ENCODE peak calls at places on chromosomes 13 and 19, in seven cellular contexts. Z is SK-N-SH, C is K562, D is GM23338, H is HCT116, A is HepG2, G is GM12878. T is an unnamed sample.

GRCh38 chr13:51643882-51644281 is 59.6 kb downstream of the WDFY2 start:
- DNase-seq in Z (no peak), C (no peak), D (no peak), H (peak; percentile 68), A (peak; percentile 63), G (no peak), T (no peak)

GRCh38 chr13:36431204-36432105 is 840 bp upstream of the CCNA1 start:
- DNase-seq in Z (no peak), C (no peak), D (peak; percentile 45), H (no peak), A (no peak), G (no peak), T (no peak)

GRCh38 chr13:27182844-27183497 is 11.4 kb upstream of the USP12 start:
- DNase-seq in Z (no peak), C (peak; percentile 88), D (no peak), H (peak; percentile 78), A (peak; percentile 67), G (no peak), T (peak; percentile 81)

GRCh38 chr19:46784262-46785053 is 3.9 kb downstream of the SLC1A5 start:
- DNase-seq in Z (peak; percentile 64), C (peak; percentile 91), D (peak; percentile 82), H (peak; percentile 71), A (peak; percentile 80), G (peak; percentile 62), T (no peak)

GRCh38 chr19:18007939-18008673 is at the start of gene ARRDC2:
- DNase-seq in Z (peak; percentile 100), C (peak; percentile 83), D (peak; percentile 95), H (no peak), A (peak; percentile 44), G (no peak), T (no peak)

GRCh38 chr19:46753420-46754155 is 7.3 kb upstream of the STRN4 start:
- DNase-seq in Z (peak; percentile 77), C (peak; percentile 81), D (peak; percentile 87), H (no peak), A (peak; percentile 48), G (no peak), T (no peak)

GRCh38 chr19:31715249-31715944 is 366.2 kb upstream of the TSHZ3 start:
- DNase-seq in Z (no peak), C (no peak), D (peak; percentile 11), H (no peak), A (no peak), G (no peak), T (no peak)

GRCh38 chr13:96229356-96229755 is 139.4 kb downstream of the HS6ST3 start:
- DNase-seq in Z (peak; percentile 3), C (peak; percentile 28), D (peak; percentile 72), H (peak; percentile 48), A (peak; percentile 21), G (no peak), T (peak; percentile 2)

GRCh38 chr13:76641056-76641455 is 245.1 kb downstream of the KCTD12 start:
- DNase-seq in Z (peak; percentile 15), C (no peak), D (no peak), H (no peak), A (no peak), G (no peak), T (no peak)

GRCh38 chr19:5803752-5804515 is 933 bp upstream of the NRTN start:
- DNase-seq in Z (peak; percentile 99), C (peak; percentile 97), D (peak; percentile 96), H (peak; percentile 78), A (peak; percentile 83), G (peak; percentile 39), T (peak; percentile 56)

GRCh38 chr13:29569253-29570057 is 26.0 kb downstream of the SLC7A1 start:
- DNase-seq in Z (peak; percentile 52), C (no peak), D (no peak), H (no peak), A (peak; percentile 44), G (no peak), T (no peak)

GRCh38 chr13:61410266-61410665 is 5.4 kb downstream of the PCDH20 start:
- DNase-seq in Z (no peak), C (no peak), D (no peak), H (no peak), A (no peak), G (no peak), T (no peak)

GRCh38 chr13:113747291-113747833 is 11.7 kb upstream of the TMEM255B start:
- DNase-seq in Z (no peak), C (no peak), D (no peak), H (no peak), A (no peak), G (no peak), T (no peak)

GRCh38 chr19:16462757-16463250 is 9.0 kb downstream of the EPS15L1 start:
- DNase-seq in Z (no peak), C (no peak), D (no peak), H (no peak), A (no peak), G (no peak), T (peak; percentile 17)

GRCh38 chr13:42781362-42781761 is at the start of gene FAM216B:
- DNase-seq in Z (no peak), C (no peak), D (no peak), H (no peak), A (no peak), G (no peak), T (no peak)

GRCh38 chr19:5628470-5628869 is 5.6 kb downstream of the SAFB start:
- DNase-seq in Z (no peak), C (no peak), D (no peak), H (no peak), A (no peak), G (no peak), T (no peak)

GRCh38 chr19:34681478-34681877 is 4.0 kb downstream of the ZNF302 start:
- DNase-seq in Z (no peak), C (no peak), D (no peak), H (no peak), A (no peak), G (no peak), T (no peak)

GRCh38 chr19:53571339-53571738 is 33.4 kb downstream of the ZNF331 start:
- DNase-seq in Z (no peak), C (no peak), D (no peak), H (no peak), A (no peak), G (no peak), T (no peak)

GRCh38 chr19:12581100-12581499 is 29.5 kb downstream of the ZNF490 start:
- DNase-seq in Z (no peak), C (no peak), D (peak; percentile 34), H (no peak), A (no peak), G (no peak), T (no peak)

GRCh38 chr19:12578641-12579040 is 27.4 kb upstream of the ZNF564 start:
- DNase-seq in Z (no peak), C (no peak), D (no peak), H (no peak), A (no peak), G (no peak), T (no peak)

GRCh38 chr19:12580180-12580694 is 29.0 kb upstream of the ZNF564 start:
- DNase-seq in Z (no peak), C (no peak), D (no peak), H (peak; percentile 12), A (peak; percentile 78), G (no peak), T (no peak)
- H3K36me3 ChIP-seq in Z (peaks cover 19% of the 10 kb centered on the region), C (peaks cover 19% of the 10 kb centered on the region), D (peaks cover 26% of the 10 kb centered on the region), H (peaks cover 13% of the 10 kb centered on the region), A (peaks cover 29% of the 10 kb centered on the region), G (peaks cover 17% of the 10 kb centered on the region), T (no peaks in the 10 kb centered on the region)

GRCh38 chr13:48492123-48493075 is 40.5 kb downstream of the RCBTB2 start:
- DNase-seq in Z (no peak), C (peak; percentile 53), D (no peak), H (no peak), A (no peak), G (peak; percentile 98), T (no peak)

GRCh38 chr13:48494874-48495273 is 38.0 kb downstream of the RCBTB2 start:
- DNase-seq in Z (no peak), C (no peak), D (no peak), H (no peak), A (no peak), G (no peak), T (no peak)

GRCh38 chr13:48493851-48494250 is 39.0 kb downstream of the RCBTB2 start:
- DNase-seq in Z (no peak), C (no peak), D (no peak), H (no peak), A (no peak), G (no peak), T (no peak)

GRCh38 chr13:48491423-48492122 is 41.3 kb downstream of the RCBTB2 start:
- DNase-seq in Z (no peak), C (no peak), D (no peak), H (no peak), A (no peak), G (no peak), T (no peak)

GRCh38 chr13:48493076-48493765 is 39.7 kb downstream of the RCBTB2 start:
- DNase-seq in Z (no peak), C (peak; percentile 15), D (no peak), H (no peak), A (no peak), G (no peak), T (no peak)
- H3K27ac ChIP-seq in Z (no peak overlapping the region), C (no peak overlapping the region), D (no peak overlapping the region), H (no peak overlapping the region), A (no peak overlapping the region), G (peak overlapping the region; percentile 91), T (no peak overlapping the region)

DNA sequence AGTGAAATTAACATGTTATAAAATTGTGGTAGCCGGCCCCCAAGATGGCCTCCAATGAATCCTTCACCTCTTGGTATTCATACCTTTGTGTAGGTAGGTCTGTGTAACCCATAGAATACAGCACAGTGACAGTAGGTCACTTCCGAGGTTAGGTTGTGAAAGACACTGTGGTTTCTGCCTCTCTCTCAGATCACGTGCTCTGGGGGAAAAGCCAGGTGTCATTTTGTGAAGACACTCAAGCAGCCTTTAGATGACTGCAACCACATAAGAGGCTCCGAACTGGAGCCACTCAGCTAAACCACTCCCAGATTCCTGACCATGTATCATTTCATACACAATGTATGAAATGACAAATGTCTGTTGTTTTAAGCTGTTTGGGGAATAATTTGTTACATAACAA is 9.8 kb upstream of the USPL1 start:
- DNase-seq in Z (no peak), C (no peak), D (no peak), H (no peak), A (no peak), G (peak; percentile 85), T (no peak)
- TF ChIP-seq REST in Z (no peak), C (no peak), D (no peak), H (no peak), A (no peak), G (no peak), T (no peak)

DNA sequence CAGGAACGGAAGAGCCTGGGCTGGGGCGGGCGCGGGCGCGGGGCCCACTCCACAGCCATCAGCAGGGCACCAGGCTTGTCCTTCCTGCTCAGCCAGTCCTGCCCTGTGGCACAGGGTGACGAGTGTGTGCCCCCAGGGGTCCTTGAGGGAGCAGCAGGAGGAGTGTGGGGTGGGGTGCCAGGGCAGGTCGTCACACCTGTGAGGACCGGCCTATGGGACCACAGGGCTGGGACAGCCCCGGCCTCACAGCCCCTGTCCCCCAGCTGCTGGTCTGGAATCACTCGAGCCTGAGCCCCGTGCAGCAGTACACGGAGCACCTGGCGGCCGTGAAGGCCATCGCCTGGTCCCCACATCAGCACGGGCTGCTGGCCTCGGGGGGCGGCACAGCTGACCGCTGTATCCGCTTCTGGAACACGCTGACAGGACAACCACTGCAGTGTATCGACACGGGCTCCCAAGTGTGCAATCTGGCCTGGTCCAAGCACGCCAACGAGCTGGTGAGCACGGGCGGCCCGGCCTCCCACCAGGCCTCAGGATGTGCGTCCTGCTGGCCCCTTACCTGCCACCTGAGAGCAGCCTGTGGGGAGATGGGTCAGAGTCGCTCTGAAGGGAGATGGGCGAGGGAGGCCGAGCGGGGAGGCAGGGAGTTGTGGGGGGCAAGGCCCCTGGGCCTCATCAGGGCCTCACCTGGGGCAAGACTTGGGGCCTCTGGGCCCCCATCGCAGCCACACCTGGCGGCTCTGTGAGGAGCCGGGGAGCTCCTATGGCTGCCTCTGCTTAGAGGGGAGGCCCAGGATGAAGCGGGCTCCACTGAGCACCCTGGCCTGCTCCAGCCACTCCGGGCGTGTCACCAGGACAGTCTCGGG is 6.6 kb upstream of the TEKTIP1 start:
- DNase-seq in Z (no peak), C (no peak), D (no peak), H (no peak), A (no peak), G (no peak), T (no peak)
- H3K36me3 ChIP-seq in Z (peaks cover 51% of the 10 kb centered on the region), C (peaks cover 61% of the 10 kb centered on the region), D (no peaks in the 10 kb centered on the region), H (peaks cover 30% of the 10 kb centered on the region), A (peaks cover 23% of the 10 kb centered on the region), G (peaks cover 9% of the 10 kb centered on the region), T (no peaks in the 10 kb centered on the region)